ENCODE peak calls at places on chromosome 3, in four cellular contexts. X is HepG2, Z is K562, K is GM12878. H is an unnamed sample.

GRCh38 chr3:176953106-176954080 is 243.9 kb downstream of the TBL1XR1 start:
- DNase-seq in K (no peak), Z (no peak), X (no peak), H (no peak)

GRCh38 chr3:144053121-144053520 is 81.5 kb downstream of the DIPK2A start:
- DNase-seq in X (no peak), Z (no peak), K (no peak), H (no peak)

GRCh38 chr3:71101581-71101980 is 481.9 kb downstream of the FOXP1 start:
- DNase-seq in K (no peak), Z (no peak), X (no peak), H (peak; percentile 31)

GRCh38 chr3:50222169-50222528 is 13.9 kb upstream of the GNAI2 start:
- DNase-seq in K (no peak), Z (no peak), X (no peak), H (no peak)

GRCh38 chr3:132292062-132292461 is 25.1 kb upstream of the ACP3 start:
- DNase-seq in X (no peak), Z (no peak), K (no peak), H (no peak)

GRCh38 chr3:69665026-69665739 is 74.1 kb upstream of the MITF start:
- DNase-seq in K (no peak), Z (peak; percentile 12), X (no peak), H (peak; percentile 86)

GRCh38 chr3:149879872-149880271 is 66.9 kb downstream of the RNF13 start:
- DNase-seq in K (no peak), Z (peak; percentile 55), X (peak; percentile 24), H (peak; percentile 77)

GRCh38 chr3:195240171-195240701 is 30.7 kb downstream of the XXYLT1 start:
- DNase-seq in Z (no peak), X (peak; percentile 20), K (no peak), H (no peak)

GRCh38 chr3:47870156-47870555 is 67.2 kb downstream of the DHX30 start:
- DNase-seq in K (no peak), Z (no peak), X (no peak), H (no peak)

GRCh38 chr3:27596334-27596841 is 112.2 kb upstream of the SLC4A7 start:
- DNase-seq in Z (no peak), K (peak; percentile 56), X (no peak), H (peak; percentile 94)

GRCh38 chr3:171514466-171514865 is 54.3 kb upstream of the TNIK start:
- DNase-seq in Z (no peak), K (no peak), X (no peak), H (no peak)

GRCh38 chr3:132730891-132731580 is 8.8 kb upstream of the NPHP3 start:
- DNase-seq in K (no peak), Z (peak; percentile 49), X (peak; percentile 33), H (peak; percentile 61)

GRCh38 chr3:154023148-154023547 is 98.0 kb upstream of the ARHGEF26 start:
- DNase-seq in K (no peak), X (peak; percentile 85), Z (no peak), H (no peak)

GRCh38 chr3:55203006-55203405 is 275.1 kb upstream of the LRTM1 start:
- DNase-seq in Z (no peak), K (no peak), X (no peak), H (no peak)

GRCh38 chr3:114450008-114450596 is 156.3 kb downstream of the TIGIT start:
- DNase-seq in K (no peak), Z (no peak), X (no peak), H (no peak)

GRCh38 chr3:50237133-50237651 is 1.2 kb downstream of the GNAI2 start:
- DNase-seq in X (no peak), K (no peak), Z (peak; percentile 45), H (peak; percentile 32)

GRCh38 chr3:67227030-67227429 is 228.9 kb downstream of the KBTBD8 start:
- DNase-seq in X (no peak), Z (no peak), K (no peak), H (no peak)

GRCh38 chr3:102673271-102674115 is 238.7 kb downstream of the ZPLD1 start:
- DNase-seq in X (peak; percentile 33), K (peak; percentile 5), Z (peak; percentile 47), H (peak; percentile 53)

GRCh38 chr3:184005981-184006507 is 11.6 kb downstream of the ABCC5 start:
- DNase-seq in K (peak; percentile 27), Z (peak; percentile 76), X (no peak), H (peak; percentile 69)

GRCh38 chr3:172328282-172328681 is 120.0 kb downstream of the GHSR start:
- DNase-seq in K (no peak), X (no peak), Z (no peak), H (no peak)

GRCh38 chr3:8635625-8636024 is 9.0 kb downstream of the SSUH2 start:
- DNase-seq in K (no peak), X (no peak), Z (no peak), H (no peak)

GRCh38 chr3:141368062-141368924 is at the start of gene ZBTB38:
- DNase-seq in X (peak; percentile 97), Z (peak; percentile 93), K (no peak), H (peak; percentile 91)

GRCh38 chr3:171187706-171188290 is 161.3 kb upstream of the SLC2A2 start:
- DNase-seq in Z (peak; percentile 63), K (no peak), X (peak; percentile 47), H (peak; percentile 67)

GRCh38 chr3:46693038-46693896 is at the start of gene ALS2CL:
- DNase-seq in Z (peak; percentile 48), X (no peak), K (no peak), H (peak; percentile 51)

GRCh38 chr3:147613710-147614109 is 204.5 kb downstream of the ZIC1 start:
- DNase-seq in K (no peak), X (no peak), Z (no peak), H (no peak)

GRCh38 chr3:45646051-45646585 is 43.1 kb upstream of the SACM1L start:
- DNase-seq in K (no peak), X (peak; percentile 46), Z (no peak), H (peak; percentile 16)

GRCh38 chr3:17070560-17070959 is 185.8 kb downstream of the PLCL2 start:
- DNase-seq in X (no peak), Z (peak; percentile 24), K (no peak), H (no peak)

GRCh38 chr3:183764854-183765731 is 60.3 kb downstream of the MAP6D1 start:
- DNase-seq in X (no peak), K (no peak), Z (no peak), H (peak; percentile 29)

DNA sequence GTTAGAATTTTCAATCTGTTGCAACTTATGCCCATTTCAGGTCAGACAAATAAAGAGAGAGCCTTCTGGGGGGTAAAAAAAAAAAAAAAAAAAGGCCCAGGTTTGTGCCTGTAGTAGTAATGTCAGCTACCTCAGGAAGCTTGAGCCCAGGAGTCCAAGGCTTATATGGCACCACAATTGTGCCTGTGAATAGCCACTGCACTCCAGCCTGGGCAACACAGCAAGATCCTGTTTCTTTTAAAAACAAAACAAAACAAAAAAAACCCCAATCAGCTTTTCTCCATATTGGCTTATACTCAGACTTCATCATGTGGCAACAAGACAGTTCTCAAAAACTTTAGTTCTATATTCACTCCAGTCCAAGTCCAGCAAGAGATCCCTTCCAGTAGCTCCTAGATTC is 8.4 kb upstream of the LRRFIP2 start:
- DNase-seq in X (no peak), Z (no peak), K (no peak), H (no peak)
- H3K9ac ChIP-seq in X (no peak overlapping the region), Z (no peak overlapping the region), K (no peak overlapping the region), H (no peak overlapping the region)

DNA sequence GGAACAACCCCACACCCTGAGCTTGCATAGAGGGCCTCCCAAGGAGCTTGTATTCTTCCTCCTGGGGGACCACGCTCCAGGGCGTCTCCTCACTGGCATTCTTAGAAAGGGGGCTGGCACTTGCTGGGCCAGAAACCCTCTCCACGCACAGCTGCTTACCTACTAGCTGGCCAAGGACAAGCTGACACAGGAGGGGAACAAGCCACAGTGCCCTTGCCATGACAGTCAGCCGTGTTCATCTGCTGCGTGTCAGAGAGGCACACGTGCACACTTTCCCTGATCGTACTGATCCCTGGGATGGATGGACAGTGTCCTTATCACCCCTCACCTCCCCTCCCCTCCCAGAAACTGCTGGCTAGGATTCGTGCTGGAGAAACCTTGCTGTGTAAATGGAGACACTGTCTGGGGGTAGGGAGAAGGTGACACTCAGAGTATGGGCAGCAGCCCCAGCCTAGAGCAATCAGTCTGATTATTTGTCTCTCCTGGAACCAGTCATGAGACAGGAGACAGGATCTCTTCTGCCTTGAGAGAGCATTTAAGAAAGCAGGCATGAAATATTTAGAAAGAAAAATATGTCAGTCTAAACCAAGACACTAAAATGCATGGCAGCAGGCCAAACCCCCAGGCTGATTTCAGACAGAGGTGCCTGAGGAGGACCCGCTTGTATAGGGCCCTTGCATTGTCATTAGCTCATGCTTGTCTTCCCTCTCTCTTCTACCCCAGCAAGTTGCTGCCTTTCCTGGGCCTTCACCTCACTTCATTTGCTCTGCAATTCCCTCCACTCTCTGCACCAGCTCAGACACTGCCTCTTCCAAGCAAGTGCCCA is 311.8 kb upstream of the TRIM42 start:
- DNase-seq in X (no peak), K (no peak), Z (no peak), H (no peak)
- TF ChIP-seq CTCF in X (no peak), K (no peak), Z (no peak), H (no peak)

GRCh38 chr3:37823189-37823588 is 38.5 kb upstream of the CTDSPL start:
- DNase-seq in Z (no peak), X (no peak), K (no peak), H (no peak)
- TF ChIP-seq MYC in Z (no peak), X (no peak), K (no peak), H (no peak)

GRCh38 chr3:192833177-192833890 is 84.3 kb downstream of the MB21D2 start:
- DNase-seq in X (no peak), K (no peak), Z (no peak), H (peak; percentile 72)
- H3K9ac ChIP-seq in X (no peak overlapping the region), K (no peak overlapping the region), Z (no peak overlapping the region), H (no peak overlapping the region)